ENCODE peak calls at places on chromosomes 1 and 21, in seven cellular contexts. Y is B cell, K is lung, D is thoracic aorta, I is astrocyte of the cerebellum, J is body of pancreas, P is choroid plexus epithelial cell. F is an unnamed sample.

GRCh38 chr1:17831619-17832018 is 76.5 kb downstream of the ACTL8 start:
- DNase-seq in Y (no peak), K (no peak), D (no peak), I (peak), J (no peak), P (peak), F (peak)

GRCh38 chr1:235068155-235069121 is 60.2 kb downstream of the TOMM20 start:
- DNase-seq in Y (no peak), K (peak), D (no peak), I (no peak), J (no peak), P (peak), F (peak)

GRCh38 chr1:67832737-67833594 is at the start of gene GNG12:
- DNase-seq in Y (peak), K (peak), D (no peak), I (peak), J (peak), P (peak), F (peak)

GRCh38 chr1:26317612-26318337 is at the start of gene CD52:
- DNase-seq in Y (peak), K (no peak), D (no peak), I (no peak), J (no peak), P (no peak), F (no peak)

GRCh38 chr1:164858233-164858632 is 299.2 kb downstream of the PBX1 start:
- DNase-seq in Y (no peak), K (no peak), D (no peak), I (no peak), J (no peak), P (no peak), F (peak)

GRCh38 chr1:72397786-72398185 is 115.4 kb upstream of the NEGR1 start:
- DNase-seq in Y (no peak), K (no peak), D (no peak), I (peak), J (no peak), P (peak), F (peak)

GRCh38 chr21:34126269-34126668 is 52.9 kb downstream of the MRPS6 start:
- DNase-seq in Y (no peak), K (no peak), D (no peak), I (peak), J (no peak), P (peak), F (peak)

GRCh38 chr1:99648107-99648506 is 2.2 kb downstream of the PALMD start:
- DNase-seq in Y (no peak), K (peak), D (no peak), I (no peak), J (no peak), P (no peak), F (no peak)

GRCh38 chr1:20428841-20429240 is 57.2 kb downstream of the CAMK2N1 start:
- DNase-seq in Y (no peak), K (no peak), D (no peak), I (no peak), J (no peak), P (no peak), F (no peak)

GRCh38 chr1:32612189-32612881 is 38.0 kb downstream of the ZBTB8OS start:
- DNase-seq in Y (peak), K (peak), D (peak), I (peak), J (peak), P (peak), F (peak)

GRCh38 chr1:163346326-163346870 is 24.6 kb downstream of the NUF2 start:
- DNase-seq in Y (no peak), K (no peak), D (no peak), I (no peak), J (no peak), P (peak), F (no peak)

GRCh38 chr21:31218830-31219608 is 125.0 kb downstream of the TIAM1 start:
- DNase-seq in Y (no peak), K (peak), D (peak), I (peak), J (no peak), P (peak), F (peak)

GRCh38 chr21:44907225-44907965 is 13.3 kb downstream of the ITGB2 start:
- DNase-seq in Y (no peak), K (no peak), D (no peak), I (no peak), J (no peak), P (no peak), F (no peak)

GRCh38 chr21:31683029-31683428 is 23.5 kb downstream of the SOD1 start:
- DNase-seq in Y (no peak), K (no peak), D (no peak), I (no peak), J (no peak), P (peak), F (no peak)

GRCh38 chr1:30273021-30273325 is 450.4 kb downstream of the MATN1 start:
- DNase-seq in Y (no peak), K (no peak), D (no peak), I (no peak), J (no peak), P (no peak), F (no peak)

GRCh38 chr1:185499986-185500626 is 183.1 kb upstream of the IVNS1ABP start:
- DNase-seq in Y (no peak), K (no peak), D (no peak), I (peak), J (no peak), P (peak), F (peak)

GRCh38 chr1:52142220-52143153 is 598 bp downstream of the ZFYVE9 start:
- DNase-seq in Y (peak), K (peak), D (no peak), I (peak), J (peak), P (peak), F (peak)

GRCh38 chr1:223713546-223714420 is 1.4 kb downstream of the CAPN2 start:
- DNase-seq in Y (no peak), K (no peak), D (no peak), I (no peak), J (no peak), P (no peak), F (no peak)

GRCh38 chr1:180234369-180235076 is 4.5 kb downstream of the LHX4 start:
- DNase-seq in Y (peak), K (no peak), D (no peak), I (no peak), J (no peak), P (no peak), F (no peak)

GRCh38 chr1:198936371-198937083 is 297.7 kb downstream of the PTPRC start:
- DNase-seq in Y (no peak), K (no peak), D (no peak), I (no peak), J (no peak), P (peak), F (peak)

GRCh38 chr1:230158422-230159291 is 91.6 kb downstream of the GALNT2 start:
- DNase-seq in Y (no peak), K (no peak), D (no peak), I (no peak), J (no peak), P (peak), F (no peak)

GRCh38 chr21:37877171-37877570 is 39.1 kb downstream of the KCNJ6 start:
- DNase-seq in Y (no peak), K (no peak), D (no peak), I (peak), J (no peak), P (peak), F (peak)

GRCh38 chr1:225565845-225566244 is 87.1 kb downstream of the ENAH start:
- DNase-seq in Y (no peak), K (no peak), D (no peak), I (no peak), J (no peak), P (peak), F (peak)

GRCh38 chr1:91383461-91383860 is 21.2 kb downstream of the HFM1 start:
- DNase-seq in Y (no peak), K (no peak), D (no peak), I (peak), J (no peak), P (peak), F (peak)

GRCh38 chr1:149942207-149942606 is 5.5 kb upstream of the MTMR11 start:
- DNase-seq in Y (no peak), K (no peak), D (no peak), I (no peak), J (no peak), P (peak), F (peak)
- TF ChIP-seq CTCF in Y (no peak), K (no peak), D (peak), I (peak), J (peak), P (peak), F (peak)

DNA sequence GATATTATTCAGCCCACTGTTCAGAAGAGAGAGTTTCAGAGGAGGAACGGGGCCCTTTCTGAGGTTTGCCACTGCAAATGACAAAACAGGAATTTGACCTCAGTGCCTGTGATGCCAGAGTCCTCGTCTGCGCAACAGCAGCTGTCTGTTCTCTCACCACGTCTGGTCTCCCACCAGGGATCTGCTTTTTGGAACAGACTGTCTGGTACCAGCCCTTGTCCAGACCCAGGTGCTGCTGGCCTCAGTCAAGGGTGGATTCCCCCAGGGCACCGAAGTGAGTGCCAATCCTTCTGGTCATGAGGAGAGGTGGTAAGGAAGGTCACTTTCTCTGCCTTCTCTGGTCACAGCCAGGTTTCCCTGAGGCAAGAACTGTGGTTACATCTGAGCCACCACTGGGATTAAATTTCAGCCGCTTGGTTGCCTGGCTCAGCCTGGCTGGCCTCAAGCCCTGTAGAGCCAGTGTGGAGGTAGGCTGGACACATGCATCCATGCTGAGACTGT is 2.3 kb upstream of the BCAN start:
- DNase-seq in Y (no peak), K (no peak), D (no peak), I (no peak), J (no peak), P (no peak), F (no peak)
- TF ChIP-seq CTCF in Y (no peak), K (no peak), D (no peak), I (no peak), J (no peak), P (no peak), F (no peak)

GRCh38 chr1:182771187-182771984 is 18.2 kb upstream of the NPL start:
- DNase-seq in Y (no peak), K (no peak), D (no peak), I (no peak), J (no peak), P (no peak), F (no peak)
- TF ChIP-seq CTCF in Y (no peak), K (no peak), D (no peak), I (no peak), J (no peak), P (peak), F (peak)

DNA sequence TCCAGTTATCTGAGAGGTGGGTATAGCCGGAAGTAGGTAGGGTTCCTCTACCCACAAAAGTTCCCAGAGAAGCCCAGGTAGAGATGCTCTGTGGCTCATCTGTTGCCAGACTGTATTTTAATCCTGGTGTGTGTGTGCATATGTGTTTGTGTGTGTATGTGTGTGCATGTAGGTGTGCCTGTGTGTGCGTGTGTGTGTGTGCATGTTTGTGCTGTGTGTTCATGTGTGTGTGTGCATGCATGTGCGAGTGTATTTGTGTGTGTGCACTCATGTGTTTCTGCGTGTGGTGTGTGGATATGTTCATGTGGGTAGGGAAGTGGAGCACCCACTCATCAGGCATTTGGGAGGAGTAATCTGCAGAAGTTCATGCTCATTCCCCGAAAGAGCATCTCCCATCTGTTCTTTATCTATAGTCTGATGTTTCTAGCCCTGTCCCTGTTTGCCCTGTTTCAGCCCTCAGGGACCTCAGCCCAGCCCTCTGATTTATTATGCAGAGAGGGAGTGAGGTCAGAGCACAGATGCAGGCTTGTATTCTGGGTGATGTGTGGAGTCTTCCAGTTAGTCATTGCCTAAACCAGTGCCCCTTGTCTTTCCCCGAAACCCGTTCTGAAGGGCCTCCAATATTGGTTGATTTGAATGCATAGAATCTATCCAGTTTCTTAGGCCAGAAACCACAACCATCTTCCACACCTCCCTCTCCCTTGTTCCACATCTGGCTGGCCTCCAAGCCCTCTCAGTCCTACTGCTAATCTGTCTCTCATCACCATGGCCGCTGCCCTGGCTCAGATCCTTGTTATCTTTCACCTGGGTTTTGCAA is 69.1 kb downstream of the DISC1 start:
- DNase-seq in Y (no peak), K (no peak), D (no peak), I (no peak), J (no peak), P (peak), F (peak)
- TF ChIP-seq CTCF in Y (no peak), K (no peak), D (no peak), I (no peak), J (no peak), P (no peak), F (no peak)

DNA sequence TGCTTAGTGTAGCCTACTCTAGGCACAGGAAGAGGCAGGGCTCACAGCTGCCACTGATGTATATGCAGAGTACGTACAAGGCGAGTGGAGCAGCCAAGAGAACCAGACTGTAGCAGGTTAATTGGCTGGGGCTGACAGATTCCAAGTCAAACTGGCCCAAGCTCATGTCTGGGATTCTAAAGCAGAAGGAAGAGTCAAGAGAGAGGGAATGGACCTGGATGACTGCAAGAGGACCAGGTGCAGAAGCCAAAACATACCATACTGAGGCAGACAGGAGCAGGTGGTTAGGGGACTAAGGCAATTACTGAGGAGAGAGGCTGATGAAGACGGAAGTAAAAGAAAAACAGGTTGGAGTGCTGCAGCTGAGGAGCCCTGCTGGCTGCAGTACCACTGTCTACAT is 51.3 kb upstream of the LRRN2 start:
- DNase-seq in Y (no peak), K (no peak), D (no peak), I (no peak), J (no peak), P (no peak), F (no peak)
- TF ChIP-seq CTCF in Y (no peak), K (no peak), D (no peak), I (no peak), J (no peak), P (no peak), F (no peak)

GRCh38 chr1:58854576-58854975 is 70.7 kb upstream of the JUN start:
- DNase-seq in Y (peak), K (no peak), D (no peak), I (no peak), J (no peak), P (no peak), F (no peak)
- TF ChIP-seq CTCF in Y (no peak), K (no peak), D (no peak), I (no peak), J (no peak), P (no peak), F (no peak)